ENCODE peak calls at places on chromosomes 5 and 9, in five cellular contexts. L is mammary epithelial cell; E is tibial artery; I is CD4-positive, alpha-beta memory T cell; K is mesenchymal stem cell. T is an unnamed sample.

GRCh38 chr5:138963763-138964371 is 88.7 kb upstream of the LRRTM2 start:
- DNase-seq in L (no peak), E (peak; percentile 5), I (no peak), K (peak; percentile 85), T (no peak)

GRCh38 chr9:120628207-120628924 is 48.4 kb upstream of the CDK5RAP2 start:
- DNase-seq in L (no peak), E (no peak), I (no peak), K (no peak), T (no peak)

GRCh38 chr5:56443826-56444225 is 210.7 kb upstream of the ANKRD55 start:
- DNase-seq in L (no peak), E (no peak), I (no peak), K (no peak), T (no peak)

GRCh38 chr9:107587175-107587963 is 97.8 kb upstream of the KLF4 start:
- DNase-seq in L (no peak), E (peak; percentile 55), I (no peak), K (no peak), T (no peak)

GRCh38 chr9:3205421-3206095 is 320.2 kb downstream of the RFX3 start:
- DNase-seq in L (no peak), E (no peak), I (no peak), K (peak; percentile 11), T (no peak)

GRCh38 chr9:93301911-93302525 is 118.1 kb downstream of the WNK2 start:
- DNase-seq in L (no peak), E (no peak), I (no peak), K (no peak), T (no peak)

GRCh38 chr5:159331099-159331973 is 1.0 kb upstream of the IL12B start:
- DNase-seq in L (no peak), E (peak; percentile 62), I (peak; percentile 72), K (peak; percentile 31), T (peak; percentile 66)

GRCh38 chr5:80990971-80991370 is 30.8 kb downstream of the RASGRF2 start:
- DNase-seq in L (peak; percentile 84), E (no peak), I (no peak), K (no peak), T (no peak)

GRCh38 chr5:149453618-149454415 is 74.7 kb upstream of the IL17B start:
- DNase-seq in L (no peak), E (no peak), I (no peak), K (no peak), T (no peak)

GRCh38 chr5:178382689-178383276 is 150.2 kb upstream of the PHYKPL start:
- DNase-seq in L (no peak), E (no peak), I (no peak), K (no peak), T (no peak)

GRCh38 chr5:116032094-116032517 is at the start of gene ARL14EPL:
- DNase-seq in L (peak; percentile 71), E (peak; percentile 57), I (no peak), K (peak; percentile 79), T (no peak)

GRCh38 chr5:175696139-175696854 is 38.4 kb downstream of the HRH2 start:
- DNase-seq in L (peak; percentile 6), E (peak; percentile 71), I (peak; percentile 66), K (peak; percentile 26), T (peak; percentile 44)

GRCh38 chr5:39473156-39473779 is 48.5 kb upstream of the DAB2 start:
- DNase-seq in L (no peak), E (no peak), I (no peak), K (peak; percentile 52), T (no peak)

GRCh38 chr5:36492998-36493655 is 113.3 kb upstream of the SLC1A3 start:
- DNase-seq in L (peak; percentile 32), E (no peak), I (no peak), K (no peak), T (no peak)

GRCh38 chr5:169706070-169706469 is 69.0 kb downstream of the DOCK2 start:
- DNase-seq in L (no peak), E (no peak), I (no peak), K (peak; percentile 52), T (no peak)

GRCh38 chr5:155867531-155868088 is 459.4 kb upstream of the SGCD start:
- DNase-seq in L (no peak), E (no peak), I (no peak), K (no peak), T (no peak)

GRCh38 chr5:167156446-167156845 is 1135.0 kb upstream of the WWC1 start:
- DNase-seq in L (no peak), E (no peak), I (no peak), K (no peak), T (no peak)

GRCh38 chr9:131018621-131019020 is 9.6 kb downstream of the LAMC3 start:
- DNase-seq in L (no peak), E (no peak), I (no peak), K (no peak), T (no peak)

GRCh38 chr5:72324186-72324825 is 4.1 kb downstream of the PTCD2 start:
- DNase-seq in L (peak; percentile 86), E (no peak), I (no peak), K (no peak), T (no peak)

GRCh38 chr5:177311361-177311722 is 356 bp downstream of the MXD3 start:
- DNase-seq in L (no peak), E (no peak), I (no peak), K (peak; percentile 41), T (no peak)

GRCh38 chr5:9596256-9596655 is 33.9 kb downstream of the TAS2R1 start:
- DNase-seq in L (no peak), E (no peak), I (no peak), K (no peak), T (no peak)

GRCh38 chr9:3908731-3909130 is 382.9 kb upstream of the RFX3 start:
- DNase-seq in L (peak; percentile 37), E (no peak), I (no peak), K (no peak), T (no peak)

GRCh38 chr5:37803487-37803886 is 36.4 kb downstream of the GDNF start:
- DNase-seq in L (no peak), E (no peak), I (no peak), K (no peak), T (no peak)

DNA sequence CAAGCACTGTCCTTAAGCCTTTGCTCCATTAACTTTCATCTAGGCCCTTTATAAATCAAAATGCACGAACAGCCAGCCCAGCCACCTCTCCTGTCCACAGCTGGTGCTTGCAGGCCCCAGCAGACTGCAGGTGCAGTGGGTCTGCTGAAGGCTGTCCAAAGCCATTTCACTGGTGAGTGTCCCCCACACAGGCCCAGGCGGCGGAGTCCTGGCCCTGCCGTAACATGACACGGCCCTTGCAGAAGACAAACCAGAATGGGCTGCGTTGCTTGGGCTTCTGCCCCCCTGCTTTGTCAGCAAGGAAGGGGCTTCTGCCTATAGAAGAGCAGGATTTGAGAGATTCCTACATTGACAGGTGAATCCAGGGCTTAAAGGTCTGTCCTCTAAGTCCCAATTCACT is 188.6 kb downstream of the NR3C1 start:
- DNase-seq in L (no peak), E (no peak), I (no peak), K (no peak), T (no peak)
- H3K4me3 ChIP-seq in L (no peak overlapping the region), E (no peak overlapping the region), I (no peak overlapping the region), K (no peak overlapping the region), T (no peak overlapping the region)

GRCh38 chr9:128062856-128063831 is 4.0 kb downstream of the NAIF1 start:
- DNase-seq in L (no peak), E (no peak), I (no peak), K (no peak), T (no peak)
- H3K27ac ChIP-seq in L (no peak overlapping the region), E (no peak overlapping the region), I (no peak overlapping the region), K (no peak overlapping the region), T (no peak overlapping the region)

GRCh38 chr5:15880201-15880600 is 299.4 kb downstream of the MARCHF11 start:
- DNase-seq in L (no peak), E (no peak), I (no peak), K (no peak), T (no peak)
- H3K36me3 ChIP-seq in L (no peaks in the 10 kb centered on the region), E (no peaks in the 10 kb centered on the region), I (no peaks in the 10 kb centered on the region), K (no peaks in the 10 kb centered on the region), T (no peaks in the 10 kb centered on the region)

DNA sequence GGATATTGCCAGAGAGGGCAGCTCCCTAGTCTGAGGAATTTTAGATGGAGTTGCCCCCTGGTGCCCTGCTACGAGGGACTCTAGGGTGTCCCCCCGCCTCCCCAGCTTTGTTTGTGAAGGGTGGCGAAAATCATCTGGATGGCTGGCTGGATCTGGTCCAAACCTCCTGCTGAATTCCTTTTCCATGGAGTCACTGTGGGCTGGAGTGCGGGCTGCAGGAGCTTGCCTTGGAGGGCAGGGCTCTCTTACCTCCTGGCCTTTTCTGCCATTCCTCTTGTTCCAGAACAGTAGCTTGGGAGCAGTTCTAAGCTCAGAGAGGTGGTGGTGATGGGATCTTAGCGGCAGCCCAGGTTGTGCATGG is 2.1 kb downstream of the SYNPO start:
- DNase-seq in L (peak; percentile 84), E (peak; percentile 82), I (no peak), K (peak; percentile 88), T (no peak)
- H3K4me3 ChIP-seq in L (no peak overlapping the region), E (peak overlapping the region; percentile 11), I (no peak overlapping the region), K (peak overlapping the region; percentile 44), T (no peak overlapping the region)

DNA sequence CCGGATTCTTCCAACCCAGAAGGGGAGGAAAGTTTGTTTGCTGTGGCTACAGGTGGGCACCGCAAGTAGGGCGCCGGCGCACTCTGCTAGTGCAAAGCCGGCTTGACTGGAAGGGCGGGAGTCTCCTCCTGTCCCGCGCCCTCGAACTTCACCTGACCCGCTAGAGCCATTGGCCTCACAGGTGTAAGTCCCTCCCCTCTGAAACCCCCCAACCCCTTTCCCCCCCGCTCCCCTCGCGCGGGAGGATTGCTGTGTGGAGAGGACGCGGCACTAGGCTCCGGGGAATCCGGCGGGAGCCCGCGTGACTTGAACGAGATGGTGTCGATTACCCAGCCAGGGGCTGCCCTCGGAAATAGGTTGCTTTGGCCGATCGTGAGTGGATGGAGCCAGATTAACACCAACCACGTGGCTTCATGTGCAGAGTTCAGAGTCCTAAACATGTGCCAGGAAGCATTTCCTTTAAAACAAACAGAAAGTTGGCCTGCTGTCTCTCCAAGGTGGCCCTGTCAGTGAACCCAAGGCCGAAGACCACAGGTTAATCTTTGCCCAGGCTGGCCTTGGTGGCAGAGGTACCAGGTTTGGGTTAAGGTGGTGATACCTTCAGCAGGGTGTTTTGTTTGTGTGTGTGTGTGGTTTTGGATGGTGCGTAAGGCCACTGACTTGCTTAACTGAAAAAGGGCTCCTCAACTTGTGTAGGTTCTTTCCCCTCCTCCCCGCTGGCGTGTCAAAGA is 1.0 kb downstream of the IQGAP2 start:
- DNase-seq in L (no peak), E (peak; percentile 30), I (peak; percentile 83), K (no peak), T (peak; percentile 51)
- H3K27ac ChIP-seq in L (no peak overlapping the region), E (no peak overlapping the region), I (peak overlapping the region; percentile 93), K (no peak overlapping the region), T (peak overlapping the region; percentile 93)

DNA sequence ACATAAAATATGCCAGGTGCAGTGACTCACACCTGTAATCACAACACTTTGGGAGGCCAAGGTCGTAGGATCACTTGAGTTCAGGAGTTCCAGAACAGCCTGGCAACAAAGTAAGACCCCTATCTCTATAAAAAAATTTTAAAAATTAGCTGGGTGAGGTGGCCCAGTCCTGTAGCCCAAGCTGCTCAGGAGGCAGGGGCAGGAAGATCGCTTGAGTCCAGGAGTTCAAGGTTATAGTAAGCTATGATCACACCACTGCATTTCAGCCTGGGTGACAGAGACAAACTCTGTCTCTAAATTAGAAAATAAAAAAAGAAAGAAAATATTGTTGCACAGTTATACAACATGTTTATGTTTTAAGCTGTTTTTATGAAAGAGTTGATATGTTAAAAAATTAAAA is 6.8 kb downstream of the CENPK start:
- DNase-seq in L (no peak), E (no peak), I (no peak), K (no peak), T (no peak)
- H3K36me3 ChIP-seq in L (peaks cover 23% of the 10 kb centered on the region), E (no peaks in the 10 kb centered on the region), I (peaks cover 13% of the 10 kb centered on the region), K (peaks cover 10% of the 10 kb centered on the region), T (peaks cover 29% of the 10 kb centered on the region)